ENCODE peak calls at places on chromosomes 13 and 19, in six cellular contexts. W, Y, T, N, S and F are unnamed samples.

GRCh38 chr19:4606921-4607678 is 32.2 kb upstream of the TNFAIP8L1 start:
- DNase-seq in W (no peak), Y (no peak), N (peak), S (peak), T (no peak), F (no peak)

GRCh38 chr19:7408251-7408650 is 59.5 kb downstream of the ARHGEF18 start:
- DNase-seq in T (no peak), S (no peak), W (no peak), N (no peak), Y (no peak), F (no peak)

GRCh38 chr13:40440990-40441820 is 225.2 kb downstream of the FOXO1 start:
- DNase-seq in Y (peak), W (no peak), T (no peak), N (no peak), S (no peak), F (no peak)

GRCh38 chr19:20612711-20613316 is 47.2 kb upstream of the ZNF737 start:
- DNase-seq in S (no peak), Y (no peak), W (no peak), T (no peak), N (no peak), F (no peak)

GRCh38 chr13:25662516-25662915 is 290.7 kb downstream of the ATP8A2 start:
- DNase-seq in T (no peak), S (no peak), W (no peak), N (no peak), Y (no peak), F (no peak)

GRCh38 chr13:31224174-31224669 is 24.4 kb downstream of the B3GLCT start:
- DNase-seq in N (no peak), Y (no peak), T (no peak), S (no peak), W (no peak), F (no peak)

GRCh38 chr19:13056052-13056660 is 46.5 kb downstream of the LYL1 start:
- DNase-seq in S (peak), Y (peak), W (no peak), N (peak), T (peak), F (no peak)

GRCh38 chr19:46979103-46979769 is 40.4 kb upstream of the NPAS1 start:
- DNase-seq in N (peak), T (no peak), W (no peak), S (no peak), Y (no peak), F (no peak)

GRCh38 chr19:8578642-8579265 is 1.5 kb upstream of the MYO1F start:
- DNase-seq in T (no peak), Y (peak), S (peak), W (peak), N (peak), F (peak)

GRCh38 chr13:54637377-54637776 is 1608.8 kb downstream of the OLFM4 start:
- DNase-seq in S (peak), W (no peak), N (peak), Y (no peak), T (no peak), F (no peak)

GRCh38 chr13:86714495-86714894 is 915.3 kb upstream of the SLITRK6 start:
- DNase-seq in S (no peak), N (no peak), Y (no peak), W (no peak), T (no peak), F (no peak)

GRCh38 chr19:41887711-41888382 is 4.9 kb downstream of the ARHGEF1 start:
- DNase-seq in N (peak), T (no peak), S (peak), Y (peak), W (no peak), F (peak)

GRCh38 chr19:10936661-10937084 is 8.1 kb downstream of the TIMM29 start:
- DNase-seq in Y (peak), S (peak), N (peak), T (peak), W (peak), F (peak)

GRCh38 chr19:20661150-20661819 is at the start of gene ZNF626:
- DNase-seq in W (no peak), S (peak), T (peak), N (peak), Y (peak), F (peak)

GRCh38 chr19:30590596-30591229 is 218.5 kb downstream of the ZNF536 start:
- DNase-seq in N (no peak), T (no peak), S (no peak), W (no peak), Y (no peak), F (no peak)

GRCh38 chr13:112521073-112521685 is 66.8 kb downstream of the TUBGCP3 start:
- DNase-seq in T (no peak), W (no peak), N (no peak), S (no peak), Y (no peak), F (no peak)

GRCh38 chr13:49220035-49220855 is at the start of gene MLNR:
- DNase-seq in S (peak), T (no peak), W (peak), N (peak), Y (no peak), F (peak)

GRCh38 chr13:28306325-28306724 is 168.0 kb downstream of the PAN3 start:
- DNase-seq in W (peak), N (no peak), S (no peak), Y (no peak), T (no peak), F (no peak)

GRCh38 chr19:37977391-37977790 is 70.4 kb downstream of the SIPA1L3 start:
- DNase-seq in N (no peak), W (no peak), T (no peak), S (no peak), Y (no peak), F (no peak)

GRCh38 chr13:76637651-76638111 is 248.5 kb downstream of the KCTD12 start:
- DNase-seq in T (peak), S (no peak), N (no peak), Y (no peak), W (no peak), F (no peak)

GRCh38 chr13:79060216-79060615 is 345.8 kb downstream of the RBM26 start:
- DNase-seq in T (no peak), Y (no peak), W (no peak), N (no peak), S (no peak), F (no peak)
- TF ChIP-seq CTCF in T (no peak), Y (no peak), W (no peak), N (peak), S (no peak), F (no peak)

DNA sequence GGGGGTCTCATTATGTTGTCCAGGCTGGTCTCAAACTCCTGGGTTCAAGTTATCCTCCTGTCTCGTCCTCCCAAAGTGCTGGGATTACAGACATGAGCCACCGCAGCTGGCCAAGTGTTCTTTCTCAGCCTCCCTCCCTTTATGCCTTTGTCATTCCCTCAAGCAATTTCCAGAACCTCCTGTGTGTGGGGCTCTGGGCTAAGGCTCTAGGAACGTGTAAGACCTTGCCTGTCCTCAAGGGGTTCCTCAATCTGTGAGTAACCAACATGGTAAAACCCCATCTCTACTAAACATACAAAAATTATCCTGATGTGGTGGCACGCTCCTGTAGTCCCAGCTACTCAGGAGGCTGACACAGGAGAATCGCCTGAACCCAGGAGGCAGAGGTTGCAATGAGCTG is 15.5 kb upstream of the SPACA4 start:
- DNase-seq in N (no peak), W (no peak), S (no peak), T (no peak), Y (no peak), F (no peak)
- TF ChIP-seq CTCF in N (peak), W (no peak), S (no peak), T (no peak), Y (no peak), F (no peak)

DNA sequence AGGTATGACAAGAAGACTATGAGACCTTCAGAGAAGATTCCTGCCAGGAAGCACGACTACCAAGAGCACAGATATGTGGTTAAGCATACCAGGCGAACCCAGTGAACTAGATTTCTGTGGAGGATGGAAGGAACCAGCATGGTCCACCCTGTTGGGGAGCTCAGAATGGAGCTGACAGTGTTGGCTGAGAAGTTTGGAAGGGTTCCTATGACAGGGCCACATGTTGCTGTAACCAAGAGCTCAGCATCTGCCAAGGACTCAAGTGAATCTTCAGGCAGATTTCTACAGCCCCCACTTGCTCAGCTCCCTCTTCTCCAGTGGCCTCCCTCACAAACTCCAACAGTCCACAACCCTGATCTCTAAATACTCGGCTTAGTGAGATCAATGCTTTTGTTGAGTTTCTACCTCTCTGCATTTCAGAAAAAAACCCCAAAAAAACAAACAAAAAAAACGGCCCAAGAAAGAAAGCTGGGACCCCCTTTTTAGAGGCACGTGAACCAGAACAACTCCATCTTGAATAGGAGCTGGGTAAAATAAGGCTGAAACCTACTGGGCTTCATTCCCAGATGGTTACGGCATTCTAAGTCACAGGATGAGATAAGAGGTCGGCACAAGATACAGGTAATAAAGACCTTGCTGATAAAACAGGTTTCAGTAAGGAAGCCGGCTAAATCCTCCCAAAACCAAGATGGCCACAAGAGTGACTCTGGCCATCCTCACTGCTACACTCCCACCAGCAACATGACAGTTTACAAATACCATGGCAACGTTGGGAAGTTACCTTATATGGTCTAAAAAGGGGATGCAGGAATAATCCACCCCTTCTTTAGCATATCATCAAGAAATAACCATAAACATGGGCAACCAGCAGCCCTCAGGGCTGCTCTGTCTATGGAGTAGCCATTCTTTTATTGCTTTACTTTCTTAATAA is 691.1 kb downstream of the UQCRFS1 start:
- DNase-seq in T (no peak), S (no peak), N (no peak), W (no peak), Y (no peak), F (no peak)
- TF ChIP-seq CTCF in T (no peak), S (no peak), N (no peak), W (no peak), Y (no peak), F (no peak)

GRCh38 chr13:81172603-81173002 is 831.7 kb upstream of the SPRY2 start:
- DNase-seq in T (no peak), S (no peak), N (no peak), Y (no peak), W (no peak), F (no peak)

DNA sequence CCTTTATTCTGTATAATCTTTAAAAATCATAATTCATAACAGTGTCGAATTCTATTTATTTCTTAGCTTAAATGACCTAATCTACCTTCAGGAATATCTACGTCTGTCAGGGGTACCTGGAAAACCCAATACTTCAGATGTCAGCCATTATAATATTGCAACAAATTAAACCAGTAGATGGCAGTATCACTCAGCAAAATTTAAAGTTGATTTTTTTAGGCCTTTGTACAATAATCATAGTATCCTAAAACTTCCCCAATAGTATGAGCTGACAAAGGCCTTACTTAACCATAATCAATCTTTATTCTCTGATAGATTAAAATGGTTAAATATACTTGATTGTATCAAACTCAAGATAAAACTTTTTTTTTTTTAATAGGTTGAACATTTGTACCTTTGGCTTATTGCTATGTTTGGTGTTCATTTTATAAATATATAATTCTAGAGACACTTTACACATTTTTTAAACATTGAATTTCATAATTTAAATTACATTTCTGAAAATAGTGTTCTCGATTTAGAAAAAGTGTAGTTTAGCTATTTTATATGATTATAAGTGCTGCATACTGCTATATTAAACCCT is 830.2 kb upstream of the SPRY2 start:
- DNase-seq in T (no peak), W (no peak), S (peak), N (no peak), Y (no peak), F (no peak)
- TF ChIP-seq CTCF in T (peak), W (peak), S (peak), N (peak), Y (no peak), F (peak)

GRCh38 chr19:32566246-32566830 is 14.7 kb upstream of the PDCD5 start:
- DNase-seq in N (no peak), S (no peak), W (no peak), T (no peak), Y (no peak), F (no peak)

GRCh38 chr19:32567486-32567885 is 13.5 kb upstream of the PDCD5 start:
- DNase-seq in S (no peak), N (no peak), T (no peak), Y (no peak), W (no peak), F (no peak)

GRCh38 chr19:32570081-32570785 is 10.8 kb upstream of the PDCD5 start:
- DNase-seq in T (peak), Y (peak), W (peak), S (peak), N (peak), F (peak)
- TF ChIP-seq CTCF in T (peak), Y (no peak), W (peak), S (peak), N (peak), F (peak)

GRCh38 chr19:2054763-2055162 is 3.7 kb upstream of the MKNK2 start:
- DNase-seq in Y (no peak), N (no peak), T (no peak), W (no peak), S (no peak), F (no peak)

GRCh38 chr19:2053601-2054389 is 2.8 kb upstream of the MKNK2 start:
- DNase-seq in T (no peak), Y (peak), S (peak), N (no peak), W (no peak), F (no peak)

GRCh38 chr19:2057484-2058469 is 6.7 kb upstream of the MKNK2 start:
- DNase-seq in T (no peak), W (no peak), N (no peak), S (no peak), Y (no peak), F (no peak)

GRCh38 chr19:2056810-2057192 is 5.8 kb upstream of the MKNK2 start:
- DNase-seq in N (no peak), W (no peak), T (no peak), Y (no peak), S (no peak), F (no peak)

GRCh38 chr19:2055871-2056809 is 5.1 kb upstream of the MKNK2 start:
- DNase-seq in T (peak), N (peak), Y (no peak), W (peak), S (peak), F (no peak)
- TF ChIP-seq CTCF in T (no peak), N (no peak), Y (no peak), W (no peak), S (no peak), F (no peak)

GRCh38 chr13:96065851-96066250 is 12.7 kb upstream of the UGGT2 start:
- DNase-seq in T (no peak), W (no peak), N (no peak), S (no peak), Y (no peak), F (no peak)

GRCh38 chr13:96072392-96072791 is 17.5 kb upstream of the HS6ST3 start:
- DNase-seq in N (peak), W (no peak), Y (no peak), S (no peak), T (no peak), F (no peak)

DNA sequence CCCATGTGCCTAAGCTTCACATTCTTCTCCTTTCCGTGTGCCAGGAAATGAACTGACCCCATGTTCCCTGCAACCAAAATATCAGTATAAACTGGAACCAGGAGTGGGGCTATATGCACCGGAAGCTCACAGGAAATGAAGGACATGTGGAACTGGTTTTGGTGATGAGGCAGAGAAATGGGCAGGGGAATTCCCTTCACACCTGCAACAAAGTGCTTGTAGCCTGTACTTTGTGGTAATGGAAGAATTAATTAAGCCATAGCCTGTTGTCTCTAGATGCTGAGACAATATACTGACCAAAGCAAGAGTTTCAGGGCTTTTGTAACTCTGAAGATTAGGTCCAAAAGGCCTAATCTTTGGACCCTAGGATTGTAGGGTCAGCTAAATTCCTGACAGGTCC is 15.5 kb upstream of the UGGT2 start:
- DNase-seq in S (no peak), W (no peak), Y (no peak), N (no peak), T (no peak), F (no peak)
- TF ChIP-seq CTCF in S (no peak), W (no peak), Y (no peak), N (no peak), T (no peak), F (no peak)

GRCh38 chr13:89554801-89555200 is 1792.7 kb upstream of the MIR17HG start:
- DNase-seq in S (peak), W (no peak), Y (no peak), T (no peak), N (no peak), F (no peak)

DNA sequence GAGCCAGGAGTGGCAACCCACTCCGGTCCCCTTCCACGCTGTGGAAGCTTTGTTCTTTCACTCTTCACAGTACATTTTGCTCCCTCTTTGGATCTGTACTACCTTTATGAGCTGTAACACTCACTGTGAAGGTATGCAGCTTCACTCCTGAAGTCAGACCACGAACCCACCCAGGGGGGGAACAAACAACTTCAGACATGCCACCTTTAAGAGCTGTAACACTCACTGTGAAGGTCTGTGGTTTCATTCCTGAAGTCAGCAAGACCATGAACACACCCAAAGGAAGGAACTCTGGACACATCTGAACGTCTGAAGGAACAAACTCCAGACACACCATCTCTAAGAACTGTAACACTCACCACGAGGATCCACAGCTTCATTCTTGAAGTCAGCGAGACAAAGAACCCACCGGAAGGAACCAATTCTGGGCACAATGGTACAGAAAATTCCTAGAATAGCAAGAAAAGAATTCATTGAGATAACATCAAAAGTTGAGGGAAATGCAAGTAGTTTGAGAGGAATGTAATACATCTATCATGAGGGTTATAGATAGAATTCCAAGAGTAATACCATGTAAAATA is 1796.6 kb upstream of the MIR17HG start:
- DNase-seq in S (no peak), N (no peak), W (no peak), Y (no peak), T (no peak), F (no peak)
- TF ChIP-seq CTCF in S (no peak), N (no peak), W (no peak), Y (no peak), T (no peak), F (no peak)

DNA sequence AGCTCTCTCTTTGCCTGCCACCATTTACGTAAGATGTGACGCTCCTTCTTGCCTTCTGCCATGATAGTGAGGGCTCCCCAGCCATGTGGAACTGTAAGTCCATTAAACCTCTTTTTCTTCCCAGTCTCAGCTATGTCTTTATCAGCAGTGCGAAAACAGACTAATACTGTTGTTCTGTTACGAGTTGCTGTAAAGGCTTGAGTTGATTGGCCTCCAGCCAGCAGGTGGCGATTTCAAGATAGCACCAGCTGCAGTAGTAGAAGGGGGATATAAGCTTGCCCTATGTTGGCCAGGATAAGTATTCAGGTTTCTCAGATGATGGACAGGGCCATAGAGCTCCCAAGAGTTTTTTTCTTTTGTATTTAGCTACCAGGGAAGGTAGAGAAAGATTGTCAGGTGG is 385.5 kb downstream of the MZT1 start:
- DNase-seq in N (peak), W (no peak), Y (no peak), T (no peak), S (no peak), F (no peak)
- TF ChIP-seq CTCF in N (peak), W (no peak), Y (no peak), T (no peak), S (no peak), F (no peak)